ENCODE peak calls at places on chromosomes 5 and 9, in eight cellular contexts. M is BJ, D is hepatocyte, K is mucosa of descending colon, W is GM12878, P is stomach, G is cardiac muscle cell, B is uterus. Z is an unnamed sample.

GRCh38 chr5:176810687-176811501 is 535 bp downstream of the UNC5A start:
- DNase-seq in D (no peak), P (no peak), M (no peak), G (peak), W (no peak), B (no peak), K (no peak), Z (no peak)

GRCh38 chr5:139104577-139105271 is 93.4 kb downstream of the SIL1 start:
- DNase-seq in G (peak), W (no peak), M (peak), D (peak), P (no peak), K (no peak), B (peak), Z (no peak)

GRCh38 chr5:14665110-14665822 is 748 bp downstream of the OTULIN start:
- DNase-seq in M (no peak), D (peak), W (no peak), K (peak), B (no peak), G (no peak), P (peak), Z (no peak)

GRCh38 chr9:78221425-78221824 is 14.4 kb upstream of the CEP78 start:
- DNase-seq in W (no peak), G (peak), D (no peak), K (no peak), M (no peak), B (no peak), P (no peak), Z (no peak)

GRCh38 chr5:72465068-72465467 is 42.1 kb downstream of the ZNF366 start:
- DNase-seq in B (no peak), M (no peak), W (peak), G (no peak), P (no peak), D (no peak), K (no peak), Z (no peak)

GRCh38 chr9:68669189-68669588 is 35.9 kb upstream of the PIP5K1B start:
- DNase-seq in P (no peak), M (no peak), G (no peak), W (no peak), K (no peak), B (no peak), D (no peak), Z (no peak)

GRCh38 chr5:58871648-58872242 is 288.9 kb downstream of the RAB3C start:
- DNase-seq in B (no peak), D (peak), W (no peak), G (peak), M (no peak), P (no peak), K (no peak), Z (no peak)

GRCh38 chr9:113446323-113446740 is 17.2 kb upstream of the RGS3 start:
- DNase-seq in M (no peak), G (peak), K (no peak), W (peak), D (peak), B (no peak), P (no peak), Z (no peak)

GRCh38 chr5:151547364-151547763 is 43.8 kb downstream of the FAT2 start:
- DNase-seq in W (no peak), K (no peak), M (no peak), P (no peak), B (no peak), G (no peak), D (no peak), Z (no peak)

GRCh38 chr5:132296412-132297001 is 2.3 kb downstream of the SLC22A4 start:
- DNase-seq in B (no peak), W (no peak), K (no peak), P (no peak), D (no peak), M (no peak), G (peak), Z (no peak)

GRCh38 chr5:2169862-2170820 is 287.4 kb upstream of the IRX4 start:
- DNase-seq in P (no peak), G (no peak), K (no peak), B (no peak), M (no peak), W (no peak), D (no peak), Z (no peak)

GRCh38 chr9:132114102-132114707 is 34.5 kb upstream of the MED27 start:
- DNase-seq in P (peak), M (no peak), B (no peak), K (no peak), G (peak), W (no peak), D (peak), Z (peak)

GRCh38 chr5:164002653-164003052 is 497.2 kb downstream of the MAT2B start:
- DNase-seq in P (no peak), K (no peak), D (no peak), W (no peak), M (no peak), B (no peak), G (peak), Z (peak)

GRCh38 chr9:113011911-113012381 is at the start of gene ZNF883:
- DNase-seq in P (peak), B (peak), W (no peak), D (peak), G (peak), M (peak), K (peak), Z (peak)

GRCh38 chr9:92607773-92608172 is 62.2 kb downstream of the IPPK start:
- DNase-seq in D (peak), B (no peak), K (no peak), G (peak), M (peak), P (no peak), W (no peak), Z (no peak)

GRCh38 chr9:116594552-116594951 is 92.6 kb upstream of the TRIM32 start:
- DNase-seq in M (peak), B (no peak), G (peak), K (no peak), W (no peak), P (no peak), D (no peak), Z (peak)

GRCh38 chr5:76252437-76252836 is 150.6 kb upstream of the IQGAP2 start:
- DNase-seq in G (no peak), M (no peak), B (no peak), W (no peak), K (no peak), P (no peak), D (no peak), Z (peak)

GRCh38 chr5:152113401-152113800 is 188.8 kb upstream of the GLRA1 start:
- DNase-seq in K (no peak), W (no peak), G (no peak), M (no peak), B (no peak), P (no peak), D (no peak), Z (no peak)

GRCh38 chr5:53091304-53091703 is 18.3 kb downstream of the MOCS2 start:
- DNase-seq in B (no peak), K (no peak), G (peak), M (no peak), P (no peak), D (no peak), W (no peak), Z (no peak)

GRCh38 chr9:88460583-88461332 is 72.5 kb downstream of the SPIN1 start:
- DNase-seq in B (no peak), P (no peak), M (no peak), W (no peak), D (no peak), K (no peak), G (no peak), Z (no peak)

GRCh38 chr5:143355710-143356109 is 47.8 kb downstream of the NR3C1 start:
- DNase-seq in D (peak), B (peak), M (peak), K (peak), W (no peak), P (peak), G (peak), Z (peak)

GRCh38 chr5:68942169-68942568 is 151.6 kb upstream of the SLC30A5 start:
- DNase-seq in D (no peak), P (no peak), K (no peak), W (no peak), B (no peak), M (no peak), G (no peak), Z (no peak)

DNA sequence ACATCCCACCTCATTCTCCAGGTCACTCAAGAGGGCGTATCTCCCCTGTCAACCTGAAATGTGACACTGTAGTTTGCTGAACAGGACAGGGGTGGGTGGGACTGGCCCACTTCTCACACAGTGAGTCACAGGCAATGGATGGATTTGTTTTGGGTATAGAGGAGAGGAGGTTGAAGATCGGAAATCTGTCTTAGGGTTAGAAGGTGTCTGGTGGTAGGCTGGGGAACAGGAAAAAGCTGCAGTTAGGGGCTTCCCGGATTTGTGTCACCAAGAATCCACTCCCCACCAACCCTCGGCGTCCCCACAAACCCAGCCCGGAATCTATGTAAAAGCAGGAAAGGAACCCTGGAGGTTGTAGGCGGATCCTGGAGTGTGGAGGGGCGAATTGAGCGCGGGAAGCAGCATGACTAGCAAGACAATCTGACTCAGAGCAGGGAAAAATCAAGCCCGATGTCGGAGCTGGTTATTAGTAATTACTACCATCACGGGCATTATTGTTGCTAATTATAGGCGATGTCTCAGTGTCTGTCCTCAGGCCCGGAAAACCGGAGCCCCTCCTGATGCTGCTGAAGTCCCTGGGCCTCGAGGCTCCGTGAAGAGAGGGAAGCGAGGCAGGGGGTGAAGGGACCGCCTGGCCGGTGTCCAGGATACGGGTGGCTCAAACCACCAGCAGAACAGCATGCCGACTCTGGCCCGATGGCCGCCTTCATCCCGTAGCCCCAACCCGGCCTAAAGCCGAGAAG is 1.7 kb upstream of the IRX1 start:
- DNase-seq in G (no peak), K (no peak), W (no peak), D (no peak), B (no peak), M (no peak), P (no peak), Z (no peak)
- H3K4me3 ChIP-seq in G (peak), K (no peak), W (no peak), D (no peak), B (no peak), M (no peak), P (peak), Z (no peak)

GRCh38 chr9:4569101-4569500 is 78.8 kb downstream of the SLC1A1 start:
- DNase-seq in B (no peak), W (no peak), D (no peak), P (no peak), K (no peak), G (peak), M (no peak), Z (no peak)

GRCh38 chr9:4572184-4572826 is 82.0 kb downstream of the SLC1A1 start:
- DNase-seq in M (no peak), K (no peak), P (no peak), G (no peak), W (no peak), D (no peak), B (no peak), Z (no peak)

GRCh38 chr9:4563105-4563504 is 72.8 kb downstream of the SLC1A1 start:
- DNase-seq in D (no peak), W (no peak), M (no peak), G (no peak), B (no peak), K (no peak), P (no peak), Z (no peak)

GRCh38 chr9:4567601-4568000 is 77.3 kb downstream of the SLC1A1 start:
- DNase-seq in D (no peak), W (no peak), P (no peak), K (no peak), M (no peak), G (no peak), B (no peak), Z (no peak)

DNA sequence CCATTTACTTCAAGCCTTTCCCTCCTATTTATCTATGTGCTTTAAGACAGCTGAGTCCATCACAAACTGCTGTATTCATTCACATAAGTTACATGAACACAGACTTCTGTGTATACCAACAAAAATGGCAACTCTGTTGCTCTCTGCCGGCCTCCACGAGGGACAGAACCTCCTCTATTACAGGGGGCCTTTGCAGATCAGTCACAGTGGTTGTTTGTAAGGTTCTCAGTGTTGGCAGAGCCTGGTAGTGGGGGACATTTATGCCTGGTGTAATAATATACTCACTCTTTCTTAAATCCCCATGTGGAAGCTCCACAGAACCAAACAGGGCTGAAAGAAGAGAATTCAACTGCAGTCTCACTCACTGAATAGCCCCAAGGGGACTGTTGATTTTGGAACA is 76.5 kb downstream of the SLC1A1 start:
- DNase-seq in B (no peak), D (no peak), K (no peak), P (no peak), M (no peak), G (no peak), W (no peak), Z (no peak)
- TF ChIP-seq CTCF in B (no peak), D (no peak), K (no peak), P (no peak), M (no peak), G (no peak), W (no peak), Z (no peak)

GRCh38 chr9:123513554-123513953 is 157.6 kb downstream of the CRB2 start:
- DNase-seq in W (no peak), M (no peak), K (no peak), D (no peak), B (no peak), G (no peak), P (no peak), Z (no peak)

GRCh38 chr9:123509646-123510045 is 153.6 kb downstream of the CRB2 start:
- DNase-seq in W (no peak), K (no peak), G (no peak), P (no peak), D (no peak), B (no peak), M (no peak), Z (no peak)

GRCh38 chr9:123511326-123511974 is 155.5 kb downstream of the CRB2 start:
- DNase-seq in B (no peak), G (no peak), K (no peak), D (no peak), W (no peak), P (no peak), M (no peak), Z (no peak)

DNA sequence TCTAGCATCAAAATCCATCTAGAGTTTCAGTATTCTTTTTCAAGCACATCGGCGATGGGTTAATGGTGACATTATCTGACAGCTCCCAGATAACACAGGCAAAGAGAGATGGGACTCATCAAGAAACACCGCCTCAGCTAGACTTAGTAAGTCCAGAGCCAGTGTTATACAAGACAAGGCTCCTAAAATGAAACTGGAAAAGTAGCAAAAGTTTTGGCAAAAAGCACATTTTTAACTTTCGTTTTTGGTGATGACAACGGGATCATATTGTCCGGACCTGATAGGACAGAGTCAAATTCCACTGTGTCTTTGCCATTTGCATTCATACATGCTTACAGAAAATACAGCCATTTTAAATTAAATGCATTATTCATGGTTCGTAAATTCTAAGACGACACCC is 152.0 kb downstream of the CRB2 start:
- DNase-seq in M (no peak), B (no peak), K (no peak), G (peak), P (no peak), D (no peak), W (no peak), Z (no peak)
- H3K4me3 ChIP-seq in M (no peak), B (no peak), K (no peak), G (no peak), P (no peak), D (no peak), W (no peak), Z (no peak)

GRCh38 chr5:171847026-171847425 is 61.4 kb downstream of the SMIM23 start:
- DNase-seq in M (no peak), G (no peak), K (no peak), P (no peak), W (no peak), B (no peak), D (no peak), Z (no peak)

GRCh38 chr5:171845040-171845439 is 59.4 kb downstream of the SMIM23 start:
- DNase-seq in M (no peak), D (no peak), W (no peak), B (no peak), G (no peak), P (no peak), K (no peak), Z (no peak)

GRCh38 chr5:171848006-171848405 is 62.4 kb downstream of the SMIM23 start:
- DNase-seq in D (no peak), G (no peak), B (no peak), K (no peak), W (no peak), M (no peak), P (no peak), Z (no peak)

GRCh38 chr5:171848487-171848886 is 62.9 kb downstream of the SMIM23 start:
- DNase-seq in W (no peak), B (no peak), M (no peak), P (no peak), K (no peak), D (no peak), G (no peak), Z (no peak)

DNA sequence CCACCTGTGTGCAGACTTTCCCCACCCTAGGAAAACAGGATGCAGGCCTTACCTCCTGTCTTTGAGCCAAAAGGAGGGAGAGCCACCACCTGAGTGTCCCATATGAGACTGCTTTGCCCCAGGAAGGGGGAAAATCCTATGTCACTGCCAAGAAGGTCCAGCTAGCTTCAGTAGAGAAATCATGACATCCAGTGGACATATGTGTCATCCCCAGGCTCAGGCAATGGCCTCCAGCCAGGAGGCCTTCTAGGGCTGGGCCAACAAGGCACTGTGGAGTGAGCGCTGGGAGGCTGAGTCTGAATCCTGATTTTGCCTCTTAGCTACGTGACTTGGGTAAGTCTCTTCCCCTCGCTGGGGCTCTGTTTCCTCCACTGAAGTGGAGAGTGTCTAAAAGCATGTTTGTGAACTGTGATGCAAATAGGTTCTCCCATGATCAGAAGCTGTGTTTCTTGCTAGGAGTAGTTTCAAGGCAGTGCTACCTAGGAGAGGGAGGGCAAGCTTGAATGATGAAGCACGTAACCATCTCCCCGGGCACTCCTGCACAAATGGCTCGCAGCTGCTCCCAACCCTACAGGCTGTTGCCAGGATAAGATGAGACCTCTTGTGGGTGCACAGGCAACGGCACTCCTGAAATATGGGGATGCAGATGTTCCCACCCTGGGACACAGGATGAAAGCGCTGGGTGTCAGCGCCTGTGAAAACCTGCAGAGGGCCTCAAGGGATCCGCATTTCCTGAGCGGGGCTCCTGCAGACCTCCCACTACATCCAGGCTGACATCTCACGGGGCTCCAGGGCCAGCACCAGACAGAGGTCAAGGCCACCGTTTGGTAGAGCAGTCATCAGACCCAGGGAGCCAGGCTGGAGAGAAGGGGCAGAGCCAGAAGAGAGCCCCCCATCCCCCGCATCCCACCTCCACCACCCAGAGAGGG is 60.5 kb downstream of the SMIM23 start:
- DNase-seq in K (no peak), D (peak), P (no peak), W (no peak), B (no peak), G (peak), M (no peak), Z (no peak)
- TF ChIP-seq CTCF in K (no peak), D (peak), P (no peak), W (no peak), B (no peak), G (peak), M (peak), Z (no peak)

GRCh38 chr9:27337833-27338526 is 41.0 kb upstream of the EQTN start:
- DNase-seq in G (no peak), P (peak), B (no peak), K (no peak), D (no peak), W (no peak), M (no peak), Z (no peak)

GRCh38 chr9:27338527-27338903 is 41.6 kb upstream of the EQTN start:
- DNase-seq in B (no peak), K (no peak), W (no peak), M (no peak), D (no peak), P (no peak), G (no peak), Z (no peak)

GRCh38 chr9:27341545-27342294 is 44.8 kb upstream of the EQTN start:
- DNase-seq in K (no peak), G (no peak), D (no peak), B (no peak), W (no peak), P (no peak), M (no peak), Z (no peak)

GRCh38 chr9:27340876-27341540 is 44.1 kb upstream of the EQTN start:
- DNase-seq in W (no peak), P (no peak), K (no peak), D (no peak), G (peak), B (no peak), M (no peak), Z (no peak)

GRCh38 chr9:27339661-27340295 is 42.8 kb upstream of the EQTN start:
- DNase-seq in D (no peak), G (no peak), M (no peak), W (no peak), B (no peak), K (no peak), P (no peak), Z (no peak)
- H3K4me3 ChIP-seq in D (no peak), G (no peak), M (no peak), W (no peak), B (no peak), K (no peak), P (no peak), Z (no peak)

DNA sequence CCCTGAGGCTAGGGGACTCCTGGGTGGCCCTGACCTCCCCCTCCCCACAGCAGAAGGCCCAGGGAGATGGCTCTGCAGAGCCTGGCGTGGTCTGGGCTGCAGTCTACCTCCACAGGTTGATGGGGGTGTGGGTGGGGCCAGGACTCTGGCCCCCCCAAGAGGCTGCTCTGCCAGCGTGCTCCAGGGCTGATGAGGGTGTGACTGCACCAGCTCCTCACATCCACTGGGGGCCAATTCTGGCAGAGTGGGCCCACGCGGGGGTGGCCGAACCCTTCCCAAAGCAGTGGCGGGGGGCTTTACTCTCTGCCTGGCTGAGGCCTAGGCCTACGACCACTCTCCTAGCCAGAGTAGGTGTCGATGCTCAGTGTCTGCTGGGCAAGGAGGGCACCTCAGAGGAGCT is 28.0 kb upstream of the UBAC1 start:
- DNase-seq in M (no peak), B (no peak), G (no peak), P (no peak), W (no peak), D (no peak), K (no peak), Z (no peak)
- TF ChIP-seq CTCF in M (no peak), B (no peak), G (no peak), P (no peak), W (no peak), D (no peak), K (no peak), Z (no peak)